ENCODE peak calls at places on chromosomes 11 and 22, in four cellular contexts. One of them, this sample, is unnamed.

GRCh38 chr11:123260511-123261211 is 65.6 kb upstream of the CLMP start:
- DNase-seq in HCT116: no peak
- DNase-seq in heart left ventricle: no peak
- DNase-seq in tibial artery: no peak
- DNase-seq in this sample: no peak

GRCh38 chr22:27752771-27753170 is 48.8 kb downstream of the MN1 start:
- DNase-seq in HCT116: no peak
- DNase-seq in heart left ventricle: peak; percentile 80
- DNase-seq in tibial artery: peak; percentile 95
- DNase-seq in this sample: no peak

GRCh38 chr22:45203150-45203974 is 37.3 kb downstream of the KIAA0930 start:
- DNase-seq in tibial artery: peak; percentile 46
- DNase-seq in heart left ventricle: no peak
- DNase-seq in HCT116: no peak
- DNase-seq in this sample: no peak

GRCh38 chr11:29336727-29337212 is 680.1 kb downstream of the KCNA4 start:
- DNase-seq in tibial artery: no peak
- DNase-seq in HCT116: no peak
- DNase-seq in heart left ventricle: no peak
- DNase-seq in this sample: no peak

GRCh38 chr11:112619106-112619505 is 342.1 kb upstream of the NCAM1 start:
- DNase-seq in heart left ventricle: no peak
- DNase-seq in tibial artery: no peak
- DNase-seq in HCT116: no peak
- DNase-seq in this sample: no peak

GRCh38 chr22:43066844-43067385 is 22.3 kb downstream of the TTLL1 start:
- DNase-seq in HCT116: peak; percentile 47
- DNase-seq in tibial artery: no peak
- DNase-seq in heart left ventricle: no peak
- DNase-seq in this sample: no peak

GRCh38 chr11:123065634-123066033 is 3.7 kb upstream of the HSPA8 start:
- DNase-seq in tibial artery: no peak
- DNase-seq in heart left ventricle: no peak
- DNase-seq in HCT116: no peak
- DNase-seq in this sample: no peak

GRCh38 chr22:47092896-47093311 is 330.5 kb downstream of the TBC1D22A start:
- DNase-seq in tibial artery: peak; percentile 19
- DNase-seq in heart left ventricle: no peak
- DNase-seq in HCT116: no peak
- DNase-seq in this sample: no peak

GRCh38 chr11:86869966-86870570 is 69.7 kb downstream of the PRSS23 start:
- DNase-seq in HCT116: peak; percentile 41
- DNase-seq in heart left ventricle: peak; percentile 69
- DNase-seq in tibial artery: peak; percentile 82
- DNase-seq in this sample: no peak

GRCh38 chr22:50308597-50308935 is 1.1 kb upstream of the PLXNB2 start:
- DNase-seq in tibial artery: peak; percentile 93
- DNase-seq in heart left ventricle: peak; percentile 93
- DNase-seq in HCT116: no peak
- DNase-seq in this sample: no peak

GRCh38 chr11:119111361-119111925 is 4.3 kb downstream of the C2CD2L start:
- DNase-seq in heart left ventricle: no peak
- DNase-seq in HCT116: no peak
- DNase-seq in tibial artery: no peak
- DNase-seq in this sample: no peak

GRCh38 chr22:41682033-41682807 is 6.4 kb downstream of the SNU13 start:
- DNase-seq in heart left ventricle: peak; percentile 85
- DNase-seq in tibial artery: peak; percentile 93
- DNase-seq in HCT116: peak; percentile 73
- DNase-seq in this sample: peak; percentile 56

GRCh38 chr11:76318744-76319384 is 62.1 kb downstream of the THAP12 start:
- DNase-seq in tibial artery: peak; percentile 83
- DNase-seq in HCT116: peak; percentile 55
- DNase-seq in heart left ventricle: peak; percentile 88
- DNase-seq in this sample: peak; percentile 32

GRCh38 chr11:6735306-6735705 is 36.5 kb downstream of the OR2AG2 start:
- DNase-seq in HCT116: no peak
- DNase-seq in heart left ventricle: no peak
- DNase-seq in tibial artery: no peak
- DNase-seq in this sample: no peak

GRCh38 chr11:117465236-117465997 is 137.8 kb downstream of the CEP164 start:
- DNase-seq in HCT116: no peak
- DNase-seq in heart left ventricle: no peak
- DNase-seq in tibial artery: no peak
- DNase-seq in this sample: no peak

GRCh38 chr11:80462211-80462610 is 1021.4 kb upstream of the TENM4 start:
- DNase-seq in tibial artery: no peak
- DNase-seq in HCT116: no peak
- DNase-seq in heart left ventricle: no peak
- DNase-seq in this sample: no peak

GRCh38 chr11:8250981-8251620 is 12.6 kb downstream of the LMO1 start:
- DNase-seq in tibial artery: peak; percentile 54
- DNase-seq in HCT116: no peak
- DNase-seq in heart left ventricle: no peak
- DNase-seq in this sample: no peak

GRCh38 chr22:40660725-40661124 is 18.6 kb upstream of the MCHR1 start:
- DNase-seq in HCT116: no peak
- DNase-seq in tibial artery: no peak
- DNase-seq in heart left ventricle: no peak
- DNase-seq in this sample: no peak

GRCh38 chr11:62801071-62801470 is 4.2 kb downstream of the NXF1 start:
- DNase-seq in HCT116: no peak
- DNase-seq in heart left ventricle: no peak
- DNase-seq in tibial artery: no peak
- DNase-seq in this sample: no peak

GRCh38 chr11:133828861-133829260 is 16.5 kb downstream of the SPATA19 start:
- DNase-seq in HCT116: no peak
- DNase-seq in tibial artery: no peak
- DNase-seq in heart left ventricle: no peak
- DNase-seq in this sample: no peak

GRCh38 chr22:41308054-41308453 is 6.7 kb downstream of the ZC3H7B start:
- DNase-seq in HCT116: no peak
- DNase-seq in tibial artery: no peak
- DNase-seq in heart left ventricle: no peak
- DNase-seq in this sample: no peak

GRCh38 chr11:78022397-78023396 is at the start of gene KCTD14:
- DNase-seq in heart left ventricle: no peak
- DNase-seq in HCT116: no peak
- DNase-seq in tibial artery: no peak
- DNase-seq in this sample: no peak

GRCh38 chr22:23306438-23306921 is 126.2 kb downstream of the BCR start:
- DNase-seq in heart left ventricle: no peak
- DNase-seq in tibial artery: peak; percentile 73
- DNase-seq in HCT116: no peak
- DNase-seq in this sample: no peak

GRCh38 chr11:125092669-125093068 is 18.8 kb downstream of the TMEM218 start:
- DNase-seq in tibial artery: no peak
- DNase-seq in heart left ventricle: no peak
- DNase-seq in HCT116: no peak
- DNase-seq in this sample: no peak

GRCh38 chr11:107221743-107222142 is 203.5 kb upstream of the GUCY1A2 start:
- DNase-seq in HCT116: no peak
- DNase-seq in tibial artery: no peak
- DNase-seq in heart left ventricle: no peak
- DNase-seq in this sample: no peak

GRCh38 chr11:120180571-120181445 is 30.0 kb upstream of the OAF start:
- DNase-seq in tibial artery: peak; percentile 48
- DNase-seq in HCT116: no peak
- DNase-seq in heart left ventricle: no peak
- DNase-seq in this sample: no peak

GRCh38 chr11:48096588-48097525 is 116.5 kb downstream of the PTPRJ start:
- DNase-seq in HCT116: peak; percentile 35
- DNase-seq in tibial artery: no peak
- DNase-seq in heart left ventricle: no peak
- DNase-seq in this sample: no peak

GRCh38 chr11:95229199-95230053 is 1.6 kb downstream of the SESN3 start:
- DNase-seq in heart left ventricle: peak; percentile 23
- DNase-seq in HCT116: no peak
- DNase-seq in tibial artery: no peak
- DNase-seq in this sample: no peak

GRCh38 chr22:30572840-30573593 is 1.4 kb downstream of the GAL3ST1 start:
- DNase-seq in heart left ventricle: no peak
- DNase-seq in tibial artery: no peak
- DNase-seq in HCT116: no peak
- DNase-seq in this sample: no peak

GRCh38 chr11:4493480-4493818 is 11.0 kb downstream of the OR52K1 start:
- DNase-seq in HCT116: no peak
- DNase-seq in heart left ventricle: no peak
- DNase-seq in tibial artery: no peak
- DNase-seq in this sample: no peak
- TF ChIP-seq CTCF in HCT116: no peak
- TF ChIP-seq CTCF in heart left ventricle: no peak
- TF ChIP-seq CTCF in tibial artery: no peak
- TF ChIP-seq CTCF in this sample: no peak

DNA sequence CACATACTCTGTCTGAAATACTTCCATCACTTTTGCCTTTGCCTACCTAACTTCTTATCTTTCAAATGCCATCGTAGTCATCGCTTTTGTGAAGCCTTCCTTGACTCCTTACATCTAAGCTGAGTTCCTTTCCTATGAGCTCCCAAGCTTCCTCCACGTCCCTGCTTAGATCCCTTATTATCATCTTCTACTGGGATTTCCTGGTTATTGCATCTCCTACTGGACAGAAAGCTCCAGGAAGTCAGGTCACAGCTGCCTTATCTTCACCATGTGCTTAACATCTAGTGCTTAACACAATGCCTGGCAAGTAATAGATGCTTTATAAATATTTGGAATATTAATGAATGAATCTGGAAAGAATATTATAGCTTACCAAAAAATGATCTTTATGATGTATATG is 5.9 kb downstream of the YPEL4 start:
- DNase-seq in tibial artery: no peak
- DNase-seq in HCT116: no peak
- DNase-seq in heart left ventricle: no peak
- DNase-seq in this sample: no peak
- TF ChIP-seq CTCF in tibial artery: no peak
- TF ChIP-seq CTCF in HCT116: no peak
- TF ChIP-seq CTCF in heart left ventricle: no peak
- TF ChIP-seq CTCF in this sample: no peak

DNA sequence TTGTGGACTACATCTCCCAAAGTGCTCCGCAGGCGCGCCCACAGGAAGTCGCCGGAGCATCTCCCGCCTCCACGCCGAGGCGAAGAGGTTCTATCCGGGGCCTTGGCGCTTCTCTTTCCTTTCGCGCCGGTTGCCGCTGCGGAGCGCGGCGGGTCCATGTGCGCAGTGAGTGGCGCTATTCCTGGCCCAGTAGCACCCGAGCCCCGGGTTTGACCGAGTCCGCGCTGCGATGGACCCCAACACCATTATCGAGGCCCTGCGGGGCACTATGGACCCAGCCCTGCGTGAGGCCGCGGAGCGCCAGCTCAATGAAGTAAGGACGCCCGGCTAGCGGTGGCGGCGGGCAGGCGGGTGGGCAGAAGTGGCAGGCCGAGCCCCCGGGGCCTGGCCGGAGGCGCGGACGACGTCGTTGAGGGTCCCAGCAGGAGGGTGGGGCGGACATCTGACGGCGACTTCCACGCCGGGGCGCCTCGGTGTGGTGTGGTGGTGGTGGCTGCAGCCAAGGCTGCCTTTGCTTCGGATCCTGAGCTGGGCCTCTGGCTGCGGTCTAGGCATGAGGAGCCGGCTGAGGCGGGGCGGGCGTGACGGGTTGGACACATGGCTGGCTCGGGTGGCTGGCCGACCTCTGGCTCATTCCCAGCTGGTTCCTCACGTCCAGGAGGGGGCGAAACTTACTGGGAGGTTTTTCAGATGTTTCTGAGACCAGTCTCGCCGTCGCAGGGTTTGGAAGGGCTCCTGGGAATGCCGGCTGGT is at the start of gene IPO7:
- DNase-seq in HCT116: peak; percentile 80
- DNase-seq in heart left ventricle: peak; percentile 94
- DNase-seq in tibial artery: peak; percentile 93
- DNase-seq in this sample: peak; percentile 73
- TF ChIP-seq CTCF in HCT116: peak; percentile 10
- TF ChIP-seq CTCF in heart left ventricle: no peak
- TF ChIP-seq CTCF in tibial artery: no peak
- TF ChIP-seq CTCF in this sample: peak; percentile 8

GRCh38 chr11:82229346-82229745 is 504.3 kb downstream of the FAM181B start:
- DNase-seq in tibial artery: no peak
- DNase-seq in heart left ventricle: no peak
- DNase-seq in HCT116: no peak
- DNase-seq in this sample: no peak

GRCh38 chr11:82225502-82225901 is 508.2 kb downstream of the FAM181B start:
- DNase-seq in HCT116: no peak
- DNase-seq in heart left ventricle: no peak
- DNase-seq in tibial artery: no peak
- DNase-seq in this sample: no peak

GRCh38 chr11:82225930-82226329 is 507.7 kb downstream of the FAM181B start:
- DNase-seq in HCT116: no peak
- DNase-seq in tibial artery: no peak
- DNase-seq in heart left ventricle: no peak
- DNase-seq in this sample: no peak
- TF ChIP-seq CTCF in HCT116: no peak
- TF ChIP-seq CTCF in tibial artery: no peak
- TF ChIP-seq CTCF in heart left ventricle: no peak
- TF ChIP-seq CTCF in this sample: peak; percentile 53

GRCh38 chr11:67628710-67629385 is 889 bp downstream of the NUDT8 start:
- DNase-seq in HCT116: no peak
- DNase-seq in heart left ventricle: peak; percentile 63
- DNase-seq in tibial artery: no peak
- DNase-seq in this sample: peak; percentile 14
- TF ChIP-seq CTCF in HCT116: no peak
- TF ChIP-seq CTCF in heart left ventricle: no peak
- TF ChIP-seq CTCF in tibial artery: no peak
- TF ChIP-seq CTCF in this sample: no peak

GRCh38 chr11:79108851-79109250 is 332.0 kb downstream of the TENM4 start:
- DNase-seq in HCT116: no peak
- DNase-seq in heart left ventricle: no peak
- DNase-seq in tibial artery: no peak
- DNase-seq in this sample: no peak
- TF ChIP-seq CTCF in HCT116: no peak
- TF ChIP-seq CTCF in heart left ventricle: no peak
- TF ChIP-seq CTCF in tibial artery: no peak
- TF ChIP-seq CTCF in this sample: no peak

DNA sequence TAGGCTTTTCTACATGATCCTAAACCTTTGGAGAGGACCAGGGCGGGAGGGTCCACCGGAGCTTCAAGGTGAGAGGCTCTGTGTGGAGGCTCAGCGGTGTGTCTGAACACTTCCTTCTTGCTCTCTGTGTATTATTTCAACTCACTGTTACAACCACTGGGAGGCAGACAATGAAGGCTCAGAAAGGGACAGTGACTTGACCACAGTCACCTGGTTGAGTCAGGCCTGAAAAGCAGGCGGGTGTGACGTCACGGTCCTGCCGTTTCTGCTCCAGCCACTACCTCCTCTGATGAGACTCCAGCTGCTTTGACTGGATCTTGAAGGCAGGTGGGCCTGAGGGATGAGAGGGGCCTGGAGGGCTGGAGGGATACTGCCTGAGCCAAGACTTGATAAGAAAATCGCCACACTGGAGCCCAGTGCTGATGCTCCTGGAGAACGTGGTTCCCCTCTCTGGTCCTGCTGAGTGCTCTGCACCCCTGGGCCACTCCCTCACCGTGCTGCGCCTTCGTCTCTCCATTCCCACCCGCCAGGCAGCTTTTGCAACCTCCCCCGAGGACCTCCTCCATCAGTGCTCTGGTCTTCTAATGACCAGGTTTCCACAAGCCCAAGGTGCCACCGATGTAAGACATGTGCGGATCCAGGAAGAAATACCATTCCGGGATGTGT is 27.9 kb downstream of the KCNC1 start:
- DNase-seq in HCT116: peak; percentile 28
- DNase-seq in heart left ventricle: no peak
- DNase-seq in tibial artery: no peak
- DNase-seq in this sample: no peak
- TF ChIP-seq CTCF in HCT116: no peak
- TF ChIP-seq CTCF in heart left ventricle: no peak
- TF ChIP-seq CTCF in tibial artery: no peak
- TF ChIP-seq CTCF in this sample: peak; percentile 20

GRCh38 chr11:2299773-2300172 is 1.9 kb downstream of the C11orf21 start:
- DNase-seq in heart left ventricle: no peak
- DNase-seq in tibial artery: no peak
- DNase-seq in HCT116: no peak
- DNase-seq in this sample: no peak
- TF ChIP-seq CTCF in heart left ventricle: no peak
- TF ChIP-seq CTCF in tibial artery: no peak
- TF ChIP-seq CTCF in HCT116: no peak
- TF ChIP-seq CTCF in this sample: no peak